ENCODE peak calls at places on chromosomes 1 and 21, in four cellular contexts. G is neural crest cell, Y is dorsolateral prefrontal cortex, I is left ventricle myocardium inferior. L is an unnamed sample.

GRCh38 chr1:16155537-16156410 is at the start of gene EPHA2:
- DNase-seq in G (peak), Y (peak), I (peak), L (peak)

GRCh38 chr1:97144527-97144926 is 422.9 kb downstream of the PTBP2 start:
- DNase-seq in G (no peak), Y (no peak), I (no peak), L (no peak)

GRCh38 chr1:231272880-231273279 is 31.9 kb downstream of the GNPAT start:
- DNase-seq in G (no peak), Y (no peak), I (no peak), L (no peak)

GRCh38 chr21:37460196-37460595 is 93.6 kb downstream of the DYRK1A start:
- DNase-seq in G (no peak), Y (no peak), I (no peak), L (no peak)

GRCh38 chr1:168504064-168504837 is 39.5 kb downstream of the XCL2 start:
- DNase-seq in G (no peak), Y (no peak), I (no peak), L (no peak)

GRCh38 chr1:43492816-43493215 is 37.9 kb upstream of the PTPRF start:
- DNase-seq in G (no peak), Y (no peak), I (no peak), L (no peak)

GRCh38 chr1:2561898-2562895 is 6.0 kb downstream of the TNFRSF14 start:
- DNase-seq in G (no peak), Y (no peak), I (no peak), L (peak)

GRCh38 chr1:197440730-197441129 is 172.7 kb downstream of the CRB1 start:
- DNase-seq in G (no peak), Y (no peak), I (no peak), L (no peak)

GRCh38 chr21:31732538-31732864 is 583 bp upstream of the SCAF4 start:
- DNase-seq in G (no peak), Y (no peak), I (no peak), L (no peak)
- TF ChIP-seq CTCF in G (no peak), Y (no peak), I (no peak), L (no peak)

GRCh38 chr1:213977909-213978308 is 9.9 kb upstream of the PROX1 start:
- DNase-seq in G (no peak), Y (no peak), I (no peak), L (no peak)

GRCh38 chr1:213977486-213977842 is 10.3 kb upstream of the PROX1 start:
- DNase-seq in G (no peak), Y (no peak), I (no peak), L (no peak)

GRCh38 chr1:213980906-213981305 is 6.9 kb upstream of the PROX1 start:
- DNase-seq in G (no peak), Y (no peak), I (no peak), L (no peak)

GRCh38 chr1:213982515-213982813 is 5.3 kb upstream of the PROX1 start:
- DNase-seq in G (no peak), Y (no peak), I (no peak), L (no peak)

DNA sequence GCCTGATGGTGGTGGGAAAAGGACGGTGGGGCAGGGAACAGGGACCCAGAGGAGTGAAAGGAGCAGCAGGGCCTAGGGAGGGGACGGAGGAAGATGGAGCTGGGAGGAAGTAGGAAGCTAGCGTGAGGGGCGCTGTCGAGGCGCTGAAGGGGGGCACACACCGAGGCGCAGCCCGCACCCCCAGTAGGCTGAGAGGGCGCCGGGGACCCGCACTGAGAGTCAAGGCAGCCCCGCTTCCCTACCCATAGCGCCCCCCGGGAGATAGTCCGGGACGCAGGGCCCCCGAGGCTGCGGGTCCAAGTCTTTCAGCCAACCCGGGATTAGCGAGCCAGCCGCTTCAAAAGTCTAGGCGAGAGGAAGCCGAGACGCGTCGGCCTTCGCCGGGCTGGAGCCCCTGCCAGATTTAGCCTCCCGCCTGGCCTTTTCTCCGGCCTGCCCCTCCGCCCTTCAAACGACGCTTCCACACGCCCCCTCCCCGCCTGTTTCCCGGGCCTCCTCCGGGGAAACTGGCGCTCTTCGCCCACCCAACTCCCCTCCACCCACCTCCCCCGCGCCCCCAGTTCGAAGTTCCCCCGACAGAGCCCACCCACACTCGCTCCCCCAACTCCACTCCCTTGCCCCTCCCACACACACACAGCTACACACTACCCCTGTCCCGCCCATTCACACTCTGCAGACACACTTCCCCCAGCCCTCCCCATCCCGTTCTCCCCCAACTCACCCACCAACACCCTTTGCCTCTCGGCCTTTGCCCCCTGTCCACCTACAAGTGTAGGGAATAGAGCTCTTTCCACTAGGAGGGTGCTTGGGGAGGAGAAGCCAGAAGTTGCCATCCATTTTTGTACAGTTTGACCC is 7.8 kb upstream of the PROX1 start:
- DNase-seq in G (peak), Y (no peak), I (no peak), L (no peak)
- TF ChIP-seq CTCF in G (no peak), Y (no peak), I (no peak), L (peak)

GRCh38 chr1:15065736-15066135 is 87.8 kb upstream of the TMEM51 start:
- DNase-seq in G (no peak), Y (no peak), I (no peak), L (no peak)
- TF ChIP-seq CTCF in G (no peak), Y (no peak), I (no peak), L (no peak)

GRCh38 chr1:53327183-53327941 is 508 bp downstream of the LRP8 start:
- DNase-seq in G (peak), Y (peak), I (no peak), L (peak)

GRCh38 chr1:53326598-53327182 is 1.2 kb downstream of the LRP8 start:
- DNase-seq in G (no peak), Y (peak), I (no peak), L (no peak)

GRCh38 chr1:53329183-53329544 is 1.3 kb upstream of the LRP8 start:
- DNase-seq in G (no peak), Y (peak), I (no peak), L (no peak)

GRCh38 chr1:53328009-53328489 is at the start of gene LRP8:
- DNase-seq in G (peak), Y (peak), I (peak), L (peak)

GRCh38 chr1:53328490-53329182 is 766 bp upstream of the LRP8 start:
- DNase-seq in G (no peak), Y (peak), I (no peak), L (no peak)
- TF ChIP-seq CTCF in G (peak), Y (peak), I (no peak), L (peak)

DNA sequence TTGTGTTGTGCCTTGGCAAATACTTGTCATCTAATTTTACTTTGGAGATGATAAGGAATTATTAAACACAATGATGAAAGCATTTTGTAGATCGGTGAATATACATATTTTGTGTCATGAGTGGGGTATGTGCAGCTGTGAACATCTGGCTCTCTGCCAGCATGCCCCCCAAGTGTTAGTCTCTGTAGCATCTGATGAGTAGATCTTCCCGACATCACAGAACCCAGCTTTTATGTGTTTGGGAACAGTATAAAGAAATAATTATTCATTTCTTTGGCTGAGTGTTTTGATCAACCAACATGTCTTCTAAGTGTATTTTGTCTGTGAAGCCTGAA is 4.5 kb upstream of the CTNNBIP1 start:
- DNase-seq in G (no peak), Y (no peak), I (no peak), L (no peak)
- TF ChIP-seq CTCF in G (no peak), Y (no peak), I (peak), L (no peak)

GRCh38 chr1:62273953-62274352 is 45.3 kb downstream of the KANK4 start:
- DNase-seq in G (no peak), Y (no peak), I (no peak), L (no peak)

GRCh38 chr1:62274496-62274895 is 44.7 kb downstream of the KANK4 start:
- DNase-seq in G (no peak), Y (no peak), I (no peak), L (no peak)

GRCh38 chr1:62269439-62269838 is 49.8 kb downstream of the KANK4 start:
- DNase-seq in G (no peak), Y (no peak), I (no peak), L (no peak)

GRCh38 chr1:62271137-62271536 is 48.1 kb downstream of the KANK4 start:
- DNase-seq in G (no peak), Y (no peak), I (no peak), L (no peak)

GRCh38 chr1:62271932-62272728 is 47.1 kb downstream of the KANK4 start:
- DNase-seq in G (no peak), Y (no peak), I (no peak), L (no peak)
- TF ChIP-seq CTCF in G (peak), Y (no peak), I (no peak), L (peak)

L was measured in progenitor cell of endocrine pancreas.